ENCODE peak calls at places on chromosomes 5 and 9, in four cellular contexts. P is aorta, E is GM23248, S is lower lobe of right lung. C is an unnamed sample. For H3K4me1 and H3K36me3, the result is how much of the 10 kb centered on the place peaks cover.

GRCh38 chr9:127700140-127700539 is 6.6 kb upstream of the CFAP157 start:
- DNase-seq in E (no peak), S (no peak), P (no peak), C (no peak)

GRCh38 chr9:121246821-121247511 is 21.0 kb upstream of the GSN start:
- DNase-seq in E (peak), S (peak), P (no peak), C (no peak)

GRCh38 chr9:13450723-13451122 is 171.2 kb upstream of the MPDZ start:
- DNase-seq in E (no peak), P (no peak), S (no peak), C (no peak)

GRCh38 chr5:80414113-80414512 is 6.2 kb downstream of the ZFYVE16 start:
- DNase-seq in E (peak), P (no peak), S (no peak), C (no peak)

GRCh38 chr9:32886021-32886420 is 102.7 kb downstream of the TMEM215 start:
- DNase-seq in P (no peak), E (no peak), S (no peak), C (no peak)

GRCh38 chr5:88688242-88688959 is 194.6 kb downstream of the MEF2C start:
- DNase-seq in P (no peak), E (no peak), S (no peak), C (no peak)

GRCh38 chr5:176412517-176413254 is 3.7 kb downstream of the CLTB start:
- DNase-seq in S (no peak), P (no peak), E (no peak), C (no peak)

GRCh38 chr9:7976167-7976755 is 176.7 kb upstream of the DMAC1 start:
- DNase-seq in S (no peak), P (no peak), E (no peak), C (no peak)

GRCh38 chr9:121743441-121744001 is 92.1 kb downstream of the DAB2IP start:
- DNase-seq in E (peak), S (peak), P (peak), C (peak)

GRCh38 chr9:21585756-21586752 is 103.9 kb upstream of the IFNE start:
- DNase-seq in P (no peak), E (peak), S (no peak), C (no peak)

GRCh38 chr5:83564069-83564749 is 92.7 kb downstream of the VCAN start:
- DNase-seq in E (peak), P (no peak), S (no peak), C (no peak)

GRCh38 chr5:176388003-176388340 is 426 bp downstream of the NOP16 start:
- DNase-seq in E (peak), P (no peak), S (no peak), C (no peak)

GRCh38 chr9:115213777-115214428 is 95.9 kb upstream of the TNC start:
- DNase-seq in P (no peak), S (no peak), E (peak), C (no peak)

GRCh38 chr5:98771389-98772109 is 1.9 kb upstream of the RGMB start:
- DNase-seq in P (no peak), S (no peak), E (peak), C (peak)

GRCh38 chr5:140881889-140882590 is at the start of gene PCDHA13:
- DNase-seq in E (peak), S (peak), P (no peak), C (no peak)

GRCh38 chr9:111627260-111627963 is 3.7 kb upstream of the DNAJC25 start:
- DNase-seq in S (no peak), P (no peak), E (no peak), C (peak)

GRCh38 chr9:92804727-92805126 is 40.1 kb upstream of the BICD2 start:
- DNase-seq in P (no peak), S (no peak), E (no peak), C (no peak)

GRCh38 chr9:104301770-104302169 is 202.3 kb upstream of the OR13F1 start:
- DNase-seq in E (no peak), P (no peak), S (no peak), C (no peak)

GRCh38 chr9:83006378-83006777 is 56.6 kb downstream of the RASEF start:
- DNase-seq in E (no peak), S (no peak), P (no peak), C (no peak)

GRCh38 chr9:116327702-116328440 is 174.3 kb downstream of the PAPPA start:
- DNase-seq in E (peak), P (no peak), S (no peak), C (no peak)

DNA sequence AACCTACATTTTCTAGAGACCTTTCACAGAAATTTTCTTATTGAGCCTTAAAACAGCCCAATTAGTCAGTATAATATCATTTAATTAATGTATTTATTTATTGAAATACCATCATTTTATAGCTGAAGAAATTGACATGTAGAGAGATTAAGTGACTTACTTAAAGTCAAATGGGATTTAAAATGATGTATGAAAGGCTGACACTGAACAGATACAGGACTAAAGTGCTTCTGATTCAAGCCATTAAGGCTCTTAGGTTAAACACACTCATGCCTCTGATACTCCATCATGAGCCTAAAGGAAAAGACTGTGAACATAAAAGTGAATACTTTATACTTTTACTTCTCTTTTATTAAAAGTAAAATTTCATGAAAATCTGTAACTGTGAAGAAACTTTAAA is 12.8 kb downstream of the C9orf72 start:
- DNase-seq in S (no peak), E (no peak), P (no peak), C (no peak)
- H3K4me1 ChIP-seq in S (under half), E (under half), P (under half), C (under half)

DNA sequence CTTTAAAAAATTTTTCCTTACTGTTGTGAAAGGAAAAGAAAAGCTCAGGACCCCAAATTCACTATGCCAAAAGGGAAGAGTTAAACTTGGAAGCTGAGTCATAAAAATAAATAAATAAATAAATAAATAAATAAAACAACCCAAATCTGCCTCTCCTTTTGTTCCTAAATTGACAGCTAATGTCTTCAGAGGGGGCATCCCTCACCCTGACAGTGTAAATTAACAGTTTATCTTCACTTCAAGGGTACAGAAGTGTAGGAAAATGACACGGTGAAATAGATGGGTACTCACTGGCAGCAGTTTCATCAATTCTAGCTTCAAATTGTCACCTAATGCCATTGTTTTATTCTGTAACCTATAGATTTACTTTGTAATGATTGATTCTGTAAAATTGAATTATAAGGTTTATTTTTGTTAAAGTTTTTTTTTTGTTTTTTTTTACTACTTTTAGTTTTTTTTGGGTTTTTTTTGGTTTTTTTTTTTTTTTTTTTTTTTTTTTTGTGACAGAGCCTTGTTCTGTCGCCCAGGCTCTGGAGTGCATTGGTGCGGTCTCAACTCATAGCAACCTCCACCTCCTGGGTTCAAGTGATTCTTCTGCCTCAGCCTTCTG is 18.5 kb upstream of the ANXA1 start:
- DNase-seq in E (peak), P (no peak), S (no peak), C (no peak)
- H3K4me3 ChIP-seq in E (peak), P (no peak), S (peak), C (no peak)

GRCh38 chr5:90689064-90689463 is 130.5 kb downstream of the ADGRV1 start:
- DNase-seq in E (no peak), P (no peak), S (no peak), C (no peak)

GRCh38 chr5:90690317-90690716 is 131.7 kb downstream of the ADGRV1 start:
- DNase-seq in S (no peak), E (no peak), P (no peak), C (no peak)

GRCh38 chr5:90696148-90696547 is 137.6 kb downstream of the ADGRV1 start:
- DNase-seq in P (no peak), S (no peak), E (no peak), C (no peak)

GRCh38 chr5:90691533-90691932 is 132.9 kb downstream of the ADGRV1 start:
- DNase-seq in P (no peak), S (no peak), E (no peak), C (no peak)
- H3K36me3 ChIP-seq in P (under half), S (under half), E (under half), C (under half)

GRCh38 chr5:136146201-136146600 is 13.6 kb downstream of the SMAD5 start:
- DNase-seq in P (no peak), S (no peak), E (no peak), C (no peak)
- H3K4me1 ChIP-seq in P (under half), S (under half), E (under half), C (under half)

GRCh38 chr5:177539411-177539810 is 15.0 kb downstream of the FAM193B start:
- DNase-seq in S (no peak), P (no peak), E (peak), C (no peak)

GRCh38 chr5:177542816-177543472 is 11.4 kb downstream of the FAM193B start:
- DNase-seq in S (no peak), P (no peak), E (no peak), C (no peak)

GRCh38 chr5:177537389-177538361 is 16.7 kb downstream of the FAM193B start:
- DNase-seq in E (peak), P (peak), S (no peak), C (no peak)

GRCh38 chr5:177538876-177539275 is 15.5 kb downstream of the FAM193B start:
- DNase-seq in P (no peak), E (peak), S (no peak), C (no peak)

GRCh38 chr5:177540438-177540837 is 13.9 kb downstream of the FAM193B start:
- DNase-seq in E (no peak), S (no peak), P (no peak), C (no peak)
- H3K4me3 ChIP-seq in E (no peak), S (no peak), P (no peak), C (no peak)

DNA sequence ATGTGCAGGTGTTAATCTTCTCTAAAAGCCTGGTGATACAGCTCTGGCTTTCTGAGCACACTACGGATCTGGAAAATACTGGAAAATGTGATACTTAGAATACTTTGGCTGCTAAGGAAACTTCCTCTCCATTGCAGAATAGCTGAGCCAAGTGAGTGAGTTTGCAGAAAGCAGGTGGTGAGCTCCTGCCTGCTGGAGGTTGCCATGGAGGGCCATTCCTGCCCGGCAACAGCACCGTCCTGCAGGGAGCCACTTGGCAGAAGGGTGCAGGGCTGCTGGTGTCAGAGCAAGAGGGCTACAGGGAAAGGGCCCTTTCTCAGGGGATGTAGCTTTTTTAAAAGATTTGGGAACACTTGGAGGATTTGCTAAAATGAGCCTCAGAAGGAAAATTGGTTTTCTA is 40.7 kb downstream of the SECISBP2 start:
- DNase-seq in P (no peak), E (no peak), S (no peak), C (no peak)
- H3K36me3 ChIP-seq in P (under half), E (under half), S (half or more), C (under half)